ENCODE peak calls at places on chromosomes 11 and 22, in four cellular contexts. One of them, this sample, is unnamed. For H3K4me1, the result is how much of the 10 kb centered on the place peaks cover.

GRCh38 chr22:26443901-26444300 is 14.8 kb downstream of the ASPHD2 start:
- DNase-seq in A549: no peak
- DNase-seq in upper lobe of right lung: no peak
- DNase-seq in fibroblast of lung: no peak
- DNase-seq in this sample: no peak

GRCh38 chr22:47460870-47461269 is 698.4 kb downstream of the TBC1D22A start:
- DNase-seq in upper lobe of right lung: no peak
- DNase-seq in A549: no peak
- DNase-seq in fibroblast of lung: no peak
- DNase-seq in this sample: no peak

GRCh38 chr11:88849368-88849767 is 216.4 kb downstream of the GRM5 start:
- DNase-seq in fibroblast of lung: peak
- DNase-seq in A549: no peak
- DNase-seq in upper lobe of right lung: no peak
- DNase-seq in this sample: peak

GRCh38 chr11:79510948-79511347 is 70.1 kb upstream of the TENM4 start:
- DNase-seq in upper lobe of right lung: no peak
- DNase-seq in A549: no peak
- DNase-seq in fibroblast of lung: no peak
- DNase-seq in this sample: no peak

GRCh38 chr22:50276143-50276542 is 6.0 kb upstream of the MAPK11 start:
- DNase-seq in fibroblast of lung: peak
- DNase-seq in upper lobe of right lung: peak
- DNase-seq in A549: no peak
- DNase-seq in this sample: no peak

GRCh38 chr22:39325392-39325932 is 6.0 kb upstream of the RPL3 start:
- DNase-seq in A549: no peak
- DNase-seq in fibroblast of lung: peak
- DNase-seq in upper lobe of right lung: no peak
- DNase-seq in this sample: no peak

GRCh38 chr22:19723165-19723989 is at the start of gene GP1BB:
- DNase-seq in fibroblast of lung: no peak
- DNase-seq in A549: no peak
- DNase-seq in upper lobe of right lung: no peak
- DNase-seq in this sample: peak

GRCh38 chr11:2754008-2754407 is 54.2 kb upstream of the KCNQ1OT1 start:
- DNase-seq in A549: no peak
- DNase-seq in fibroblast of lung: no peak
- DNase-seq in upper lobe of right lung: peak
- DNase-seq in this sample: no peak

GRCh38 chr11:115306703-115307102 is 197.5 kb downstream of the CADM1 start:
- DNase-seq in fibroblast of lung: no peak
- DNase-seq in A549: no peak
- DNase-seq in upper lobe of right lung: no peak
- DNase-seq in this sample: no peak

GRCh38 chr11:68743539-68743938 is 7.8 kb downstream of the TESMIN start:
- DNase-seq in A549: no peak
- DNase-seq in fibroblast of lung: no peak
- DNase-seq in upper lobe of right lung: no peak
- DNase-seq in this sample: no peak

GRCh38 chr11:1943977-1944376 is 3.2 kb upstream of the MRPL23 start:
- DNase-seq in upper lobe of right lung: peak
- DNase-seq in A549: no peak
- DNase-seq in fibroblast of lung: no peak
- DNase-seq in this sample: peak

GRCh38 chr11:58919980-58920379 is 19.3 kb upstream of the GLYATL1 start:
- DNase-seq in upper lobe of right lung: no peak
- DNase-seq in fibroblast of lung: no peak
- DNase-seq in A549: no peak
- DNase-seq in this sample: no peak

GRCh38 chr11:106327134-106327533 is 249.7 kb downstream of the AASDHPPT start:
- DNase-seq in upper lobe of right lung: no peak
- DNase-seq in fibroblast of lung: no peak
- DNase-seq in A549: no peak
- DNase-seq in this sample: no peak

GRCh38 chr11:114074546-114075342 is 15.2 kb downstream of the ZBTB16 start:
- DNase-seq in upper lobe of right lung: no peak
- DNase-seq in A549: no peak
- DNase-seq in fibroblast of lung: no peak
- DNase-seq in this sample: no peak
- H3K4me1 ChIP-seq in upper lobe of right lung: half or more
- H3K4me1 ChIP-seq in A549: under half
- H3K4me1 ChIP-seq in fibroblast of lung: under half
- H3K4me1 ChIP-seq in this sample: under half

DNA sequence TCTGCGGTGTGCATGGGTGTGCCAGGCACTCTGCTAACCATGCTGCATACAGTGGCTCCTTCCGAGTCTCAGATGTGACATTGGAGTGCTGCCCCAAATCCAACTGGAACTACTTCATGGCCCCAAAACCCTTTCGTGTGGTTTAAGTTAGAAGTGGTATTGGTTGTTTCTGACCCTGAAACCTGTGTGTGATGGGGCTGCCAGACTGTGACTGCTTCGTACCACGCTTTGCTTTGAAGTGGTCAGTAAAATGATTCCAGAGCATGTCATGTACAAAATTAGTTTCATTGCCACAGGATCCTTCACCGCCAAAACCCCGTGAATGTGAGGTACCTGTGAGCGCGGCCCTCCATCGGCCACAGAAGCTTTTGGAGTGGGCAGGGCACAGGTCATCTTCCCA is 142.2 kb downstream of the WNT7B start:
- DNase-seq in upper lobe of right lung: no peak
- DNase-seq in A549: no peak
- DNase-seq in fibroblast of lung: no peak
- DNase-seq in this sample: no peak
- H3K27ac ChIP-seq in upper lobe of right lung: no peak
- H3K27ac ChIP-seq in A549: no peak
- H3K27ac ChIP-seq in fibroblast of lung: no peak
- H3K27ac ChIP-seq in this sample: no peak

GRCh38 chr22:30317778-30318177 is 9.0 kb downstream of the TBC1D10A start:
- DNase-seq in A549: no peak
- DNase-seq in upper lobe of right lung: no peak
- DNase-seq in fibroblast of lung: no peak
- DNase-seq in this sample: no peak
- H3K4me1 ChIP-seq in A549: under half
- H3K4me1 ChIP-seq in upper lobe of right lung: half or more
- H3K4me1 ChIP-seq in fibroblast of lung: under half
- H3K4me1 ChIP-seq in this sample: under half

DNA sequence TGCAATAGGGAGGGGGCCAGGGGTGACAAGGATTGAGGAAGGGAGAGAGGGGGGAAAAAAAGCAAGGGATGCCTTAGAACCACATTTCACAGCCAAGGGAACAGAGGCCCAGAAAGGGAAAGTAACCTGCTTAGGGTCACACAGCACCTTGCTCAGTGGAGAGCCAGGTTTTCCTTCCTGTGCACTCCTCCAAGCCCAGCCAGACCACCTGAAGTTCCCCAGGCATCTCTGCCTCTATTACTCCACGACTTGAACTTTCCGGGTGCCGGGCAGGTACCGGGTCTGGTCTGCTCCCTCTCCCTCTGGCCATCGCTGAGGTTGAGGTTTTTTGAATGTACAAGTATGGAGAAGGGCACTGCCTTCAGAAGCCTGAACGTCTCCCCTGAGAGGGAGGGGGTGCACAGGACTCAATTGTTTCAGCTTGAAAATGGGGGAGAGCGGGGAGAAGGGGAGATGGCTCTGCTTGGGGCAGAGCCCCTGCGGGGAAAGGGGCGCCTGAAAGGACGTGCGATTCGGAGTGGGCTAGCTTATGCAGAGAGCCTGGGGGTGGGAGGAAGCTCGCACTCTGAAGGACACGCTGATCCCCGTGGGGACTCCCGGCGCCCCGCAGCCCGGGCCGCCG is 516 bp upstream of the SERPINH1 start:
- DNase-seq in upper lobe of right lung: no peak
- DNase-seq in A549: no peak
- DNase-seq in fibroblast of lung: no peak
- DNase-seq in this sample: no peak
- H3K27ac ChIP-seq in upper lobe of right lung: peak
- H3K27ac ChIP-seq in A549: peak
- H3K27ac ChIP-seq in fibroblast of lung: peak
- H3K27ac ChIP-seq in this sample: peak

DNA sequence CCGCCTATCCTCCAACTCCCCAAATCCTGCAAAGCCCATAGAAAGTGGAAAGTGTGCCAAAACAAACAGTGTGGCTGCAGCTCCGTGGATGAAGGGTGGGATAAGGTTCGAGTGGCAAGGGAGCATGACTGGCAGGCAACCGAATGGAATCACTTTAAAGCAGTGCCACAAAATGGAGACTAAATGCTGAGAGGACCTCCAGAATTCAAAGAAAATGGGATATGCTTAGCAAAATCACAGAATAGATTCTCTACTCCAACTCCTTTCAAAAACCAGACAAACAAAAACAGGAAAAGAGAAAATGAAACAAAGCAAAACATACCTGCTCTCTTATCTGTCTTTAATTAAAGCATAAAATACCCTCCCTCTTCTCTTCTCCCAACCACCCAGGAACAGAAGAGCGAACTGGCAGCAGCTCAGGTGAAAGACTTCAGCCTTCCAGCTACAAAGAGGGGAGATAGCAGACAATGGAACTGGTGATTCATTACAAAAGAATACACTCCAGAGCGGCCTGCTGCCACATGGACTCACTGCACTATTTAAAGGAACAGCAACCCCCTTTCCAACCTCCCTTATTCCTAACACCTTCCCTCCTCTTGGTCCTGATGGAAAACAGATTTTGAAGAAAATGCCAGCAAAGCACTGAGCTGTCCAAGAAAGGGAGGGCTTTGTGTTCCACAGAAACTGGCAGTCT is 118.5 kb downstream of the APOL5 start:
- DNase-seq in fibroblast of lung: peak
- DNase-seq in A549: peak
- DNase-seq in upper lobe of right lung: no peak
- DNase-seq in this sample: peak
- H3K4me1 ChIP-seq in fibroblast of lung: under half
- H3K4me1 ChIP-seq in A549: under half
- H3K4me1 ChIP-seq in upper lobe of right lung: under half
- H3K4me1 ChIP-seq in this sample: under half

GRCh38 chr11:75563501-75563977 is 1.5 kb downstream of the SERPINH1 start:
- DNase-seq in fibroblast of lung: no peak
- DNase-seq in upper lobe of right lung: no peak
- DNase-seq in A549: no peak
- DNase-seq in this sample: peak
- H3K27ac ChIP-seq in fibroblast of lung: peak
- H3K27ac ChIP-seq in upper lobe of right lung: peak
- H3K27ac ChIP-seq in A549: peak
- H3K27ac ChIP-seq in this sample: peak

GRCh38 chr22:28105396-28105795 is 186.3 kb upstream of the PITPNB start:
- DNase-seq in upper lobe of right lung: no peak
- DNase-seq in A549: no peak
- DNase-seq in fibroblast of lung: no peak
- DNase-seq in this sample: peak

GRCh38 chr22:28108851-28109250 is 189.8 kb upstream of the PITPNB start:
- DNase-seq in upper lobe of right lung: no peak
- DNase-seq in A549: no peak
- DNase-seq in fibroblast of lung: no peak
- DNase-seq in this sample: no peak

GRCh38 chr22:28103596-28103995 is 184.5 kb upstream of the PITPNB start:
- DNase-seq in upper lobe of right lung: no peak
- DNase-seq in A549: no peak
- DNase-seq in fibroblast of lung: peak
- DNase-seq in this sample: no peak

GRCh38 chr22:28106601-28107000 is 187.5 kb upstream of the PITPNB start:
- DNase-seq in A549: no peak
- DNase-seq in fibroblast of lung: no peak
- DNase-seq in upper lobe of right lung: no peak
- DNase-seq in this sample: no peak

GRCh38 chr22:28105988-28106387 is 186.9 kb upstream of the PITPNB start:
- DNase-seq in A549: no peak
- DNase-seq in upper lobe of right lung: no peak
- DNase-seq in fibroblast of lung: no peak
- DNase-seq in this sample: no peak
- H3K4me1 ChIP-seq in A549: under half
- H3K4me1 ChIP-seq in upper lobe of right lung: under half
- H3K4me1 ChIP-seq in fibroblast of lung: under half
- H3K4me1 ChIP-seq in this sample: under half

DNA sequence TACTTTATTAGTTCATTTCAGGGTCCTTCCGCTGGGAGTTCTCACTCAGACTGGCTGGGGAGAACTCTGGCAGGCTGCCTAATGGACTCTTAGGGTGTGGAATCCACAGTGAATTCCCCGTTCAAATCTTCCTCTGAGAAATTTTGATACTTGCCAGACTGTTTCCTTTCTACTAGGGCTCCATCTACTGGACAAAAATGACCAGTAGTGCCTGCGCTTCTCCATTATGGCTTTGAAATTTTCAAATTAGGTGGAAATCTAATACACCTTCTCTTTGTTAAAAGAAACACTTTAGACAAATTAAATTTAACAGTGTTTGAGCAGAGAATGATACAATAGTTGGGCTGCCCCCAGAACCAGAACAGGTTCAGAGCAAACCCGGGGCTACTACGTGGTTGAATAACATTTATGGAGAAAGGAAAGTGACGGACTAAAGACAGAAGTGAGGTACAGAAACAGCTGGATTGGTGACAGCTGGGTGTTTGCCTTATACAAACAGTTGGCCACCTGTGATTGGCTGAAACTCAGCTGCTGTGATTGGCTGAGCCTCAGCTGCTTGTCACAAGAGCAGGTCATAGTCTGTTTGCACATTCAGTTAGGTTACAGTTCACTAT is 52.9 kb upstream of the FDX1 start:
- DNase-seq in A549: peak
- DNase-seq in upper lobe of right lung: peak
- DNase-seq in fibroblast of lung: peak
- DNase-seq in this sample: peak
- H3K27ac ChIP-seq in A549: peak
- H3K27ac ChIP-seq in upper lobe of right lung: peak
- H3K27ac ChIP-seq in fibroblast of lung: no peak
- H3K27ac ChIP-seq in this sample: no peak

This sample was measured in foreskin keratinocyte.